ENCODE peak calls at places on chromosomes 4 and X, in ten cellular contexts. One of them, this sample, is unnamed.

GRCh38 chr4:76732246-76732645 is 165.7 kb downstream of the SOWAHB start:
- DNase-seq in NB4: no peak
- DNase-seq in lung: no peak
- DNase-seq in mammary epithelial cell: no peak
- DNase-seq in LNCaP clone FGC: no peak
- DNase-seq in cardiac fibroblast: no peak
- DNase-seq in SK-N-SH: no peak
- DNase-seq in left lung: no peak
- DNase-seq in thoracic aorta: no peak
- DNase-seq in endothelial cell: no peak
- DNase-seq in this sample: no peak

GRCh38 chr4:113979157-113979972 is at the start of gene ARSJ:
- DNase-seq in NB4: no peak
- DNase-seq in lung: peak; percentile 64
- DNase-seq in mammary epithelial cell: peak; percentile 82
- DNase-seq in LNCaP clone FGC: no peak
- DNase-seq in cardiac fibroblast: peak; percentile 86
- DNase-seq in SK-N-SH: peak; percentile 76
- DNase-seq in left lung: peak; percentile 51
- DNase-seq in thoracic aorta: peak; percentile 22
- DNase-seq in endothelial cell: peak; percentile 65
- DNase-seq in this sample: peak; percentile 55

GRCh38 chrX:41333744-41333993 is 293 bp upstream of the DDX3X start:
- DNase-seq in NB4: peak; percentile 87
- DNase-seq in lung: peak; percentile 85
- DNase-seq in mammary epithelial cell: no peak
- DNase-seq in LNCaP clone FGC: peak; percentile 67
- DNase-seq in cardiac fibroblast: peak; percentile 89
- DNase-seq in SK-N-SH: no peak
- DNase-seq in left lung: no peak
- DNase-seq in thoracic aorta: peak; percentile 5
- DNase-seq in endothelial cell: no peak
- DNase-seq in this sample: peak; percentile 57

GRCh38 chr4:83906561-83906960 is 370.7 kb downstream of the GPAT3 start:
- DNase-seq in NB4: no peak
- DNase-seq in lung: no peak
- DNase-seq in mammary epithelial cell: no peak
- DNase-seq in LNCaP clone FGC: no peak
- DNase-seq in cardiac fibroblast: peak; percentile 21
- DNase-seq in SK-N-SH: no peak
- DNase-seq in left lung: no peak
- DNase-seq in thoracic aorta: no peak
- DNase-seq in endothelial cell: no peak
- DNase-seq in this sample: no peak

GRCh38 chr4:8568068-8568668 is 12.0 kb upstream of the GPR78 start:
- DNase-seq in NB4: no peak
- DNase-seq in lung: no peak
- DNase-seq in mammary epithelial cell: no peak
- DNase-seq in LNCaP clone FGC: no peak
- DNase-seq in cardiac fibroblast: peak; percentile 11
- DNase-seq in SK-N-SH: no peak
- DNase-seq in left lung: no peak
- DNase-seq in thoracic aorta: no peak
- DNase-seq in endothelial cell: no peak
- DNase-seq in this sample: no peak

GRCh38 chr4:120633810-120634209 is 288.7 kb downstream of the PRDM5 start:
- DNase-seq in NB4: no peak
- DNase-seq in lung: no peak
- DNase-seq in mammary epithelial cell: no peak
- DNase-seq in LNCaP clone FGC: no peak
- DNase-seq in cardiac fibroblast: no peak
- DNase-seq in SK-N-SH: no peak
- DNase-seq in left lung: no peak
- DNase-seq in thoracic aorta: no peak
- DNase-seq in endothelial cell: no peak
- DNase-seq in this sample: no peak

GRCh38 chrX:80246273-80246672 is 174.0 kb upstream of the TENT5D start:
- DNase-seq in NB4: no peak
- DNase-seq in lung: no peak
- DNase-seq in mammary epithelial cell: no peak
- DNase-seq in LNCaP clone FGC: no peak
- DNase-seq in cardiac fibroblast: peak; percentile 3
- DNase-seq in SK-N-SH: peak; percentile 18
- DNase-seq in left lung: no peak
- DNase-seq in thoracic aorta: no peak
- DNase-seq in endothelial cell: no peak
- DNase-seq in this sample: no peak

GRCh38 chrX:1248381-1249061 is 20.1 kb upstream of the CSF2RA start:
- DNase-seq in NB4: peak; percentile 60
- DNase-seq in lung: no peak
- DNase-seq in mammary epithelial cell: no peak
- DNase-seq in LNCaP clone FGC: no peak
- DNase-seq in cardiac fibroblast: no peak
- DNase-seq in SK-N-SH: no peak
- DNase-seq in left lung: no peak
- DNase-seq in thoracic aorta: no peak
- DNase-seq in endothelial cell: no peak
- DNase-seq in this sample: peak; percentile 11

GRCh38 chrX:40012039-40012799 is 85.5 kb downstream of the BCOR start:
- DNase-seq in NB4: peak; percentile 70
- DNase-seq in lung: no peak
- DNase-seq in mammary epithelial cell: no peak
- DNase-seq in LNCaP clone FGC: no peak
- DNase-seq in cardiac fibroblast: peak; percentile 67
- DNase-seq in SK-N-SH: no peak
- DNase-seq in left lung: no peak
- DNase-seq in thoracic aorta: no peak
- DNase-seq in endothelial cell: peak; percentile 9
- DNase-seq in this sample: no peak

GRCh38 chr4:87007345-87008181 is 72.8 kb downstream of the AFF1 start:
- DNase-seq in NB4: peak; percentile 68
- DNase-seq in lung: peak; percentile 51
- DNase-seq in mammary epithelial cell: peak; percentile 47
- DNase-seq in LNCaP clone FGC: no peak
- DNase-seq in cardiac fibroblast: peak; percentile 62
- DNase-seq in SK-N-SH: peak; percentile 61
- DNase-seq in left lung: peak; percentile 70
- DNase-seq in thoracic aorta: no peak
- DNase-seq in endothelial cell: peak; percentile 50
- DNase-seq in this sample: peak; percentile 41

GRCh38 chr4:84966382-84967291 is at the start of gene WDFY3:
- DNase-seq in NB4: peak; percentile 89
- DNase-seq in lung: peak; percentile 89
- DNase-seq in mammary epithelial cell: peak; percentile 89
- DNase-seq in LNCaP clone FGC: no peak
- DNase-seq in cardiac fibroblast: peak; percentile 93
- DNase-seq in SK-N-SH: peak; percentile 88
- DNase-seq in left lung: peak; percentile 93
- DNase-seq in thoracic aorta: peak; percentile 56
- DNase-seq in endothelial cell: peak; percentile 67
- DNase-seq in this sample: peak; percentile 60

GRCh38 chr4:173746424-173746823 is 216.4 kb upstream of the HAND2 start:
- DNase-seq in NB4: no peak
- DNase-seq in lung: no peak
- DNase-seq in mammary epithelial cell: no peak
- DNase-seq in LNCaP clone FGC: no peak
- DNase-seq in cardiac fibroblast: no peak
- DNase-seq in SK-N-SH: no peak
- DNase-seq in left lung: no peak
- DNase-seq in thoracic aorta: no peak
- DNase-seq in endothelial cell: no peak
- DNase-seq in this sample: no peak

GRCh38 chr4:110596431-110596830 is 26.4 kb downstream of the PITX2 start:
- DNase-seq in NB4: no peak
- DNase-seq in lung: no peak
- DNase-seq in mammary epithelial cell: no peak
- DNase-seq in LNCaP clone FGC: no peak
- DNase-seq in cardiac fibroblast: no peak
- DNase-seq in SK-N-SH: no peak
- DNase-seq in left lung: no peak
- DNase-seq in thoracic aorta: no peak
- DNase-seq in endothelial cell: no peak
- DNase-seq in this sample: no peak

GRCh38 chr4:5707366-5708133 is 809 bp downstream of the EVC2 start:
- DNase-seq in NB4: no peak
- DNase-seq in lung: no peak
- DNase-seq in mammary epithelial cell: no peak
- DNase-seq in LNCaP clone FGC: no peak
- DNase-seq in cardiac fibroblast: no peak
- DNase-seq in SK-N-SH: no peak
- DNase-seq in left lung: no peak
- DNase-seq in thoracic aorta: no peak
- DNase-seq in endothelial cell: no peak
- DNase-seq in this sample: no peak

GRCh38 chrX:111407948-111408347 is 4.0 kb downstream of the DCX start:
- DNase-seq in NB4: no peak
- DNase-seq in lung: no peak
- DNase-seq in mammary epithelial cell: no peak
- DNase-seq in LNCaP clone FGC: no peak
- DNase-seq in cardiac fibroblast: no peak
- DNase-seq in SK-N-SH: no peak
- DNase-seq in left lung: no peak
- DNase-seq in thoracic aorta: no peak
- DNase-seq in endothelial cell: no peak
- DNase-seq in this sample: no peak

GRCh38 chrX:144586756-144587155 is 660.5 kb upstream of the SPANXN1 start:
- DNase-seq in NB4: no peak
- DNase-seq in lung: peak; percentile 31
- DNase-seq in mammary epithelial cell: peak; percentile 78
- DNase-seq in LNCaP clone FGC: no peak
- DNase-seq in cardiac fibroblast: peak; percentile 0
- DNase-seq in SK-N-SH: no peak
- DNase-seq in left lung: no peak
- DNase-seq in thoracic aorta: no peak
- DNase-seq in endothelial cell: no peak
- DNase-seq in this sample: no peak

GRCh38 chrX:51743179-51743957 is at the start of gene GSPT2:
- DNase-seq in NB4: peak; percentile 73
- DNase-seq in lung: peak; percentile 70
- DNase-seq in mammary epithelial cell: peak; percentile 56
- DNase-seq in LNCaP clone FGC: peak; percentile 13
- DNase-seq in cardiac fibroblast: peak; percentile 81
- DNase-seq in SK-N-SH: peak; percentile 74
- DNase-seq in left lung: peak; percentile 75
- DNase-seq in thoracic aorta: no peak
- DNase-seq in endothelial cell: peak; percentile 43
- DNase-seq in this sample: peak; percentile 43

GRCh38 chr4:140152015-140152703 is 1.8 kb downstream of the MAML3 start:
- DNase-seq in NB4: no peak
- DNase-seq in lung: peak; percentile 76
- DNase-seq in mammary epithelial cell: no peak
- DNase-seq in LNCaP clone FGC: no peak
- DNase-seq in cardiac fibroblast: no peak
- DNase-seq in SK-N-SH: peak; percentile 84
- DNase-seq in left lung: peak; percentile 85
- DNase-seq in thoracic aorta: no peak
- DNase-seq in endothelial cell: peak; percentile 78
- DNase-seq in this sample: peak; percentile 48
- TF ChIP-seq CTCF in NB4: no peak
- TF ChIP-seq CTCF in lung: no peak
- TF ChIP-seq CTCF in mammary epithelial cell: peak; percentile 30
- TF ChIP-seq CTCF in LNCaP clone FGC: peak; percentile 13
- TF ChIP-seq CTCF in cardiac fibroblast: peak; percentile 10
- TF ChIP-seq CTCF in SK-N-SH: peak; percentile 44
- TF ChIP-seq CTCF in left lung: no peak
- TF ChIP-seq CTCF in thoracic aorta: no peak
- TF ChIP-seq CTCF in endothelial cell: no peak
- TF ChIP-seq CTCF in this sample: peak; percentile 51

GRCh38 chr4:66252291-66252690 is 582.0 kb upstream of the EPHA5 start:
- DNase-seq in NB4: no peak
- DNase-seq in lung: no peak
- DNase-seq in mammary epithelial cell: no peak
- DNase-seq in LNCaP clone FGC: no peak
- DNase-seq in cardiac fibroblast: peak; percentile 15
- DNase-seq in SK-N-SH: no peak
- DNase-seq in left lung: no peak
- DNase-seq in thoracic aorta: no peak
- DNase-seq in endothelial cell: no peak
- DNase-seq in this sample: no peak
- TF ChIP-seq CTCF in NB4: no peak
- TF ChIP-seq CTCF in lung: no peak
- TF ChIP-seq CTCF in mammary epithelial cell: no peak
- TF ChIP-seq CTCF in LNCaP clone FGC: no peak
- TF ChIP-seq CTCF in cardiac fibroblast: peak; percentile 41
- TF ChIP-seq CTCF in SK-N-SH: peak; percentile 35
- TF ChIP-seq CTCF in left lung: no peak
- TF ChIP-seq CTCF in thoracic aorta: no peak
- TF ChIP-seq CTCF in endothelial cell: no peak
- TF ChIP-seq CTCF in this sample: peak; percentile 43

DNA sequence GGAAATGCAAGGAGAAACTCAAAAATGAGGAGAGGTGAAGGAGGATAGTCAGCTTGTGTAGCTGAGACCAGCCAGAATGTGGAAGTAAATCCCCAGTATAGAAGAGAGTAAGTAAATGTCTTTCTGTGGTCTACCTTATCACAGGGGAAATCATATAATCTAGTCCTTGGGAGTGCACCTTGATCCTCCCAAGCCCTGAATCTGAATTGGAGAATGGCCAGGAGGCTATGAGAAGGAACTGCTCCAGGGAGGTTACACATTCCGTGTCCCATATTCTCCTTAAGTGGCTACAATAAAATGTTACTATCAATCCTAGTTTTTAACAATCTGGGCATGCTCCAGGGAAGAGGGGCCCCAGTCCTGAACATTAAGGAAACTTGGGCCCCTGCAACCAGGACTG is 10.8 kb downstream of the AGTR2 start:
- DNase-seq in NB4: no peak
- DNase-seq in lung: no peak
- DNase-seq in mammary epithelial cell: no peak
- DNase-seq in LNCaP clone FGC: no peak
- DNase-seq in cardiac fibroblast: no peak
- DNase-seq in SK-N-SH: no peak
- DNase-seq in left lung: no peak
- DNase-seq in thoracic aorta: no peak
- DNase-seq in endothelial cell: no peak
- DNase-seq in this sample: no peak
- TF ChIP-seq CTCF in NB4: no peak
- TF ChIP-seq CTCF in lung: no peak
- TF ChIP-seq CTCF in mammary epithelial cell: no peak
- TF ChIP-seq CTCF in LNCaP clone FGC: no peak
- TF ChIP-seq CTCF in cardiac fibroblast: no peak
- TF ChIP-seq CTCF in SK-N-SH: no peak
- TF ChIP-seq CTCF in left lung: no peak
- TF ChIP-seq CTCF in thoracic aorta: no peak
- TF ChIP-seq CTCF in endothelial cell: no peak
- TF ChIP-seq CTCF in this sample: no peak

DNA sequence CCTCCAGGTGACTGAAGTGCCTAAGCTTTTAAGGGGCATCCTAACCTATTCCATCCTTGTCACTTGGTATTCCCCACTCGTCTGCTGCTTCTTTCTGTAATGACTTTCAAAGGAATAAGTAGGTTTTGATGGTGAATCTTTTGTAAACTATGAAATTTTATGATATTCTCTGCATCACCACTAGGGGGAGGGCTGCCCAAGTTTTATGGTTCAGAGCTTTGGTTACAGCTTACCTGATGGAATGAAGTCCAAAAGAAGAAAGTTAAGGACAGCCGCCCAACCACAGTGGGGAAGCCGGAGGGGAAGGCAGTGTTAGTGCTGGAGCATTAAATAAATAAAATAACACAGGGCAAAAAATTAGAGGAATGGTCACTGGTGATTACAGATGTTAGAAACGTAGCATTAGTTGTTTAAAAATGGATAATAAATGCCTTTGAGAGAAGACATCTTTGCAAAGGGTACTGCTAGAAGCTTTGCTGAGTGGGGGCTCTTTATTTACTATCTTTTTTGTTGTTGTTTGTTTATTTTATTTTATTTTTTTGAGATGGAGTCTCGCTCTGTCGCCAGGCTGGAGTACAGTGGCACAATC is 204.9 kb downstream of the GBA3 start:
- DNase-seq in NB4: peak; percentile 53
- DNase-seq in lung: peak; percentile 29
- DNase-seq in mammary epithelial cell: peak; percentile 4
- DNase-seq in LNCaP clone FGC: no peak
- DNase-seq in cardiac fibroblast: peak; percentile 33
- DNase-seq in SK-N-SH: peak; percentile 30
- DNase-seq in left lung: no peak
- DNase-seq in thoracic aorta: no peak
- DNase-seq in endothelial cell: peak; percentile 55
- DNase-seq in this sample: peak; percentile 42
- TF ChIP-seq CTCF in NB4: peak; percentile 86
- TF ChIP-seq CTCF in lung: no peak
- TF ChIP-seq CTCF in mammary epithelial cell: peak; percentile 77
- TF ChIP-seq CTCF in LNCaP clone FGC: peak; percentile 72
- TF ChIP-seq CTCF in cardiac fibroblast: peak; percentile 68
- TF ChIP-seq CTCF in SK-N-SH: peak; percentile 90
- TF ChIP-seq CTCF in left lung: peak; percentile 63
- TF ChIP-seq CTCF in thoracic aorta: peak; percentile 47
- TF ChIP-seq CTCF in endothelial cell: peak; percentile 98
- TF ChIP-seq CTCF in this sample: peak; percentile 87

This sample was measured in neural crest cell.